ENCODE peak calls at places on chromosomes 3 and 15, in seven cellular contexts. B is astrocyte; I is GM12878; H is activated CD8-positive, alpha-beta T cell treated with anti-CD3 and anti-CD28 coated beads for 36 hours; D is type B pancreatic cell; J is adrenal gland; R is endothelial cell of umbilical vein. L is an unnamed sample.
A peak's percentile ranks its signal among the peaks of the same experiment; 100 is the strongest.

GRCh38 chr15:90126022-90126421 is 23.8 kb upstream of the IDH2 start:
- DNase-seq in B (no peak), H (no peak), J (no peak), R (no peak), D (no peak), I (no peak), L (no peak)

GRCh38 chr3:29486087-29486486 is 205.2 kb downstream of the RBMS3 start:
- DNase-seq in D (no peak), H (no peak), R (no peak), B (peak; percentile 89), J (no peak), I (peak; percentile 30), L (no peak)

GRCh38 chr3:128794067-128794768 is 68.2 kb downstream of the RAB7A start:
- DNase-seq in B (peak; percentile 93), J (peak; percentile 36), R (peak; percentile 54), H (peak; percentile 67), I (no peak), D (no peak), L (no peak)

GRCh38 chr3:111531446-111531845 is 10.6 kb upstream of the CD96 start:
- DNase-seq in B (peak; percentile 62), J (no peak), D (no peak), H (no peak), R (no peak), I (no peak), L (no peak)

GRCh38 chr3:16523778-16524177 is 10.3 kb upstream of the RFTN1 start:
- DNase-seq in R (no peak), D (no peak), J (no peak), H (no peak), B (peak; percentile 51), I (no peak), L (no peak)

GRCh38 chr15:66586155-66586976 is 20.6 kb upstream of the LCTL start:
- DNase-seq in I (no peak), J (no peak), H (no peak), D (no peak), B (no peak), R (no peak), L (no peak)

GRCh38 chr3:112308151-112308911 is 14.3 kb upstream of the SLC9C1 start:
- DNase-seq in B (peak; percentile 39), H (no peak), I (no peak), D (no peak), J (peak; percentile 32), R (no peak), L (no peak)

GRCh38 chr3:168218600-168218999 is 122.9 kb upstream of the GOLIM4 start:
- DNase-seq in J (no peak), R (no peak), I (no peak), B (no peak), D (no peak), H (no peak), L (no peak)

GRCh38 chr3:64958187-64958586 is 270.4 kb upstream of the ADAMTS9 start:
- DNase-seq in R (no peak), J (no peak), B (peak; percentile 54), H (no peak), D (no peak), I (no peak), L (no peak)

GRCh38 chr3:29338981-29339833 is 58.3 kb downstream of the RBMS3 start:
- DNase-seq in D (no peak), B (peak; percentile 84), R (no peak), I (no peak), H (no peak), J (no peak), L (no peak)

GRCh38 chr3:196519738-196520122 is 4.6 kb upstream of the SMCO1 start:
- DNase-seq in J (no peak), B (no peak), I (no peak), R (no peak), H (peak; percentile 41), D (no peak), L (no peak)

GRCh38 chr3:125003369-125003853 is 52.4 kb downstream of the HEG1 start:
- DNase-seq in B (peak; percentile 69), J (peak; percentile 81), H (no peak), R (no peak), I (no peak), D (no peak), L (no peak)

GRCh38 chr3:28136607-28137216 is 104.7 kb upstream of the CMC1 start:
- DNase-seq in B (no peak), I (no peak), R (no peak), J (no peak), D (no peak), H (no peak), L (no peak)

DNA sequence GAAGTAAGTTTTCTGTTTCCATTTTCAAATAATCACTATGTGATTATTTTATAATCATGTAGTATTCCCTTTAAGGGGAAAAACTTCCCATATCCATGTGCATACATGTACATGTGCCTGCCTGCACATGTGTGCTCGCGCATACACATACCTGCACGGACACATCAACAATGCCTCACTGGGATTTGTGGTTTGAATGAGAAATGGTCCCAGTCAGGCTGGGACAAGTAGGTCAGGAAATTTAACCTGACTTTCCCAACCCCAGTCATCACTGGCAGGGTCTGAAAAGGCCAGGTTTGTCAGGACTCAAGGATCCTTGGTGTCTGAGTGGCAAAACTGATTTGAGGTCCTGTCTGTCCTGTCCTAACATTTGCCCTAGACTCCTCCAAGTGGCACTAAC is 109.3 kb upstream of the MRPS22 start:
- DNase-seq in H (no peak), J (no peak), B (no peak), D (no peak), R (no peak), I (no peak), L (no peak)
- TF ChIP-seq CTCF in H (no peak), J (no peak), B (no peak), D (no peak), R (no peak), I (no peak), L (no peak)

DNA sequence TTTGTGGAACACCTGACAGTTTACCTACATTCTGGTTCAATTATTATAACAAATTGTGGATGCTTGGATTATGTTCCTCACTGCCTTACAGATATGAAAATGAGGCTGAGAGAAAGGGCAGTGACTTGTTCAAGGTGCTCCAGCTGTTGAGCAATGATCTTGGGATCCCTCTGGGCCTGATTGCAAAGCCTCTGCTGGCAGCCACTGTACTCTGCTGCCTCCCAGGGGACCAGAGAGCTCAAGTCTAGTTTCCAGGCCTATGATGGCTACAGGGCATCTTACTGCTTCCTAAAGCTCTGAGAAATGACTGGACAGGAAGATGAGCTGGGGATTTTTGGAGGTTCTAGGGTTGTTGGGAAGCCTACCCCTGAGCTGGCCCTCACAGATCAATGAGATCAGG is 2.3 kb upstream of the SHC4 start:
- DNase-seq in I (peak; percentile 33), J (no peak), D (no peak), B (no peak), R (no peak), H (peak; percentile 66), L (no peak)
- TF ChIP-seq CTCF in I (peak; percentile 11), J (no peak), D (no peak), B (peak; percentile 15), R (no peak), H (peak; percentile 53), L (no peak)

GRCh38 chr3:139585820-139586219 is 46.3 kb upstream of the RBP1 start:
- DNase-seq in I (no peak), H (no peak), B (peak; percentile 18), J (no peak), R (no peak), D (no peak), L (no peak)
- TF ChIP-seq CTCF in I (no peak), H (no peak), B (no peak), J (no peak), R (no peak), D (no peak), L (no peak)

DNA sequence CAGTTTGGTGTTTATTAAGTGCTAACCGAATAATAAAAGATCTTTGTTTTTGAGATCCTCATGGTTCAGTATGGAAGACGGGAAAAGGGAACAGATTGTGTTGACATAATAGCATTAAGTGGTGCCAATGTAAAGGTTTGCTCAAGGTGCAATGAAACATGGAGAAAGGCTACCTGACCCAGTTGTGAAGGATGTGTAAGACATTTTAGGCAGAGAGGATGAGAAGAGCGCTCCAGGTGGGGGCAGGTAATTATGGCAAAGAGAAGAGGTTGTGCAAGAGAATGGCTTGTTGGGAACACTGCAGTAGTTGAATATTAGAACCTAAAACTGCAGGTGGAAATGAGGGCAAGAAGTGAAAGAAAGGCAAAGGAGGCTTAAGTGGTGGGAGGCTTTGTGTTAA is 140.8 kb downstream of the DIPK2A start:
- DNase-seq in I (no peak), D (no peak), R (no peak), H (no peak), J (no peak), B (no peak), L (no peak)
- TF ChIP-seq CTCF in I (no peak), D (no peak), R (no peak), H (no peak), J (no peak), B (no peak), L (no peak)

DNA sequence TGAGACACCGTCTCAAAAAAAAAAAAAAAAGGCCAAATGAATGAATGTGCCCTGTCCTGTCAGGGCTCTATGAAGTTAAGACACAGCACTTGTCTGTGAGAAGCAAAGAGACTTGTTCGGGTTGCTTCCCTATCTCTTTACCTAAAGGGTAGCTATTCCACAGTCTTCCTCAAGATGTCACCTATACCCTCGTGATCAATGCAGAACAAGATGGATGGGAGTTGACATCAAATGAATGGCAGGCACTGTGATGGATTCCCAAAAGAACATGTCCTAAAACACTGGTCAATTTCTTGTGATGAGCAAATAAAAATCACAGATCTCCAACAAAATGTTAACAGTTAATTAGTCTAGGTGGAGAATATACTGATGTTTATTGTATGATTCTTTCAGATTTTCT is 9.5 kb downstream of the TADA3 start:
- DNase-seq in I (no peak), J (no peak), B (no peak), D (no peak), H (no peak), R (no peak), L (no peak)
- TF ChIP-seq CTCF in I (peak; percentile 52), J (no peak), B (no peak), D (no peak), H (peak; percentile 36), R (no peak), L (peak; percentile 19)

DNA sequence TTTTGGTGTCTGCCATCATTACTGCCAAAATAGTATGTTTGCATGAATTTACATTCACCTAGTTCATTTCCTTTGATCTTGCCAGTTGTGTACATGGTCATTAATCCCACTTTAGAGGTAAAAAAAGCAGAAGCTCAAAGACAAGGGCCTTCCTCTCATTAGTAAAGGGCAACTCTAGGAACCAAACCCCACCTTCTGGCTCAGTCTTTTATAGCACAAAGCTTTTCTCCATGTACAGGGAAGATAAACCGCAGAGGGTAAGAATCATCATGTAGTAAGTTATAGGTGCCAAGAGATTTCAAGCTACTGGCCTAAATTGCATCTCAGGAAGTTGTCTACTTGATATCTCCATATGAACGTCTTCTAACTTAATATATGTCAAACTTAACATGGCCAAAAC is 19.3 kb upstream of the SPG21 start:
- DNase-seq in J (no peak), B (no peak), H (no peak), R (no peak), I (no peak), D (no peak), L (no peak)
- TF ChIP-seq CTCF in J (no peak), B (no peak), H (no peak), R (no peak), I (no peak), D (no peak), L (peak; percentile 25)

GRCh38 chr3:120622870-120623718 is 27.0 kb downstream of the NDUFB4 start:
- DNase-seq in B (peak; percentile 57), D (no peak), I (no peak), R (peak; percentile 51), J (no peak), H (peak; percentile 46), L (no peak)
- TF ChIP-seq CTCF in B (no peak), D (peak; percentile 75), I (peak; percentile 29), R (peak; percentile 28), J (no peak), H (no peak), L (peak; percentile 39)

L was measured in osteocyte.